ENCODE peak calls at places on chromosomes 16 and 17, in nine cellular contexts. Z is NCI-H1092 treated with DMSO at 0.1 percent for 48 hours; D is kidney glomerular epithelial cell; U is M059J; V is GM20000; B is testis; F is activated CD4-positive, alpha-beta memory T cell treated with anti-CD3 and anti-CD28 coated beads, Interleukin-2, amount 10 ng/mL, durations not matched to agents 7 days and 5 days; N is T-helper 2 cell; E is EL. Q is an unnamed sample.
A peak's percentile ranks its signal among the peaks of the same experiment; 100 is the strongest.

GRCh38 chr16:14307623-14308356 is 236.7 kb downstream of the MRTFB start:
- DNase-seq in B (no peak), V (no peak), D (no peak), E (peak; percentile 45), F (no peak), Z (no peak), U (peak; percentile 20), N (no peak), Q (peak; percentile 68)

GRCh38 chr17:50199211-50199633 is 2.2 kb downstream of the COL1A1 start:
- DNase-seq in B (no peak), Z (no peak), E (no peak), D (no peak), V (no peak), F (no peak), N (no peak), U (no peak), Q (no peak)

GRCh38 chr17:79223471-79223870 is 148.8 kb downstream of the ENGASE start:
- DNase-seq in E (no peak), V (no peak), Z (no peak), D (no peak), F (no peak), U (no peak), N (no peak), B (no peak), Q (peak; percentile 11)

GRCh38 chr16:15952265-15952711 is 2.9 kb downstream of the ABCC1 start:
- DNase-seq in N (no peak), V (no peak), U (no peak), D (no peak), F (no peak), Z (no peak), E (no peak), B (no peak), Q (no peak)

GRCh38 chr17:33560165-33560564 is 267.1 kb upstream of the ASIC2 start:
- DNase-seq in E (peak; percentile 16), D (no peak), B (no peak), F (no peak), V (no peak), N (no peak), Z (no peak), U (peak; percentile 53), Q (peak; percentile 3)

GRCh38 chr16:72371307-72372081 is 199.5 kb upstream of the PMFBP1 start:
- DNase-seq in U (peak; percentile 85), F (no peak), V (no peak), B (no peak), D (peak; percentile 96), Z (no peak), N (no peak), E (peak; percentile 45), Q (peak; percentile 59)

GRCh38 chr17:79745641-79746105 is 14.9 kb downstream of the ENPP7 start:
- DNase-seq in U (no peak), Z (no peak), B (no peak), D (no peak), V (no peak), N (no peak), F (no peak), E (no peak), Q (no peak)

GRCh38 chr16:22683258-22683657 is 130.7 kb upstream of the HS3ST2 start:
- DNase-seq in U (no peak), N (no peak), E (no peak), F (no peak), Z (no peak), B (no peak), V (no peak), D (no peak), Q (no peak)

GRCh38 chr16:84478172-84478948 is 26.1 kb downstream of the MEAK7 start:
- DNase-seq in Z (no peak), E (peak; percentile 65), B (no peak), U (peak; percentile 79), D (peak; percentile 80), V (no peak), N (no peak), F (no peak), Q (peak; percentile 58)